ENCODE peak calls at places on chromosomes 11 and 22, in six cellular contexts. Z is Caco-2, H is BE2C, E is neural progenitor cell, C is GM12878, M is fibroblast of the aortic adventitia. N is an unnamed sample.

GRCh38 chr22:17980638-17981051 is 43.7 kb downstream of the MICAL3 start:
- DNase-seq in Z (peak), H (peak), E (peak), C (no peak), M (no peak), N (no peak)

GRCh38 chr11:3878036-3878584 is 22.6 kb downstream of the STIM1 start:
- DNase-seq in Z (no peak), H (no peak), E (no peak), C (no peak), M (no peak), N (no peak)

GRCh38 chr11:10752061-10752460 is 1.0 kb downstream of the CTR9 start:
- DNase-seq in Z (no peak), H (no peak), E (no peak), C (no peak), M (no peak), N (no peak)

GRCh38 chr11:68488623-68489022 is 28.1 kb downstream of the PPP6R3 start:
- DNase-seq in Z (no peak), H (no peak), E (no peak), C (no peak), M (no peak), N (no peak)

GRCh38 chr11:35187996-35188395 is 49.0 kb downstream of the CD44 start:
- DNase-seq in Z (no peak), H (no peak), E (no peak), C (no peak), M (no peak), N (no peak)

GRCh38 chr11:79198898-79199250 is 242.0 kb downstream of the TENM4 start:
- DNase-seq in Z (no peak), H (no peak), E (no peak), C (no peak), M (peak), N (no peak)

GRCh38 chr22:45882881-45883810 is 93.8 kb downstream of the WNT7B start:
- DNase-seq in Z (peak), H (no peak), E (no peak), C (no peak), M (no peak), N (no peak)

GRCh38 chr11:71064702-71065515 is 187.5 kb downstream of the SHANK2 start:
- DNase-seq in Z (no peak), H (no peak), E (no peak), C (no peak), M (no peak), N (no peak)

GRCh38 chr22:23053051-23053707 is 17.1 kb upstream of the GNAZ start:
- DNase-seq in Z (no peak), H (no peak), E (no peak), C (no peak), M (no peak), N (no peak)

GRCh38 chr11:4704054-4704789 is at the start of gene MMP26:
- DNase-seq in Z (no peak), H (no peak), E (peak), C (no peak), M (no peak), N (no peak)

GRCh38 chr11:46710821-46711269 is 8.2 kb upstream of the F2 start:
- DNase-seq in Z (no peak), H (no peak), E (no peak), C (no peak), M (peak), N (no peak)
- H3K4me3 ChIP-seq in Z (no peak), H (no peak), E (no peak), C (no peak), M (no peak), N (no peak)

GRCh38 chr11:47466201-47466600 is 17.3 kb upstream of the RAPSN start:
- DNase-seq in Z (no peak), H (no peak), E (no peak), C (no peak), M (peak), N (no peak)
- H3K4me3 ChIP-seq in Z (no peak), H (no peak), E (no peak), C (no peak), M (no peak), N (no peak)

GRCh38 chr22:19757985-19758895 is 2.3 kb upstream of the TBX1 start:
- DNase-seq in Z (no peak), H (no peak), E (peak), C (no peak), M (no peak), N (no peak)
- H3K4me3 ChIP-seq in Z (no peak), H (no peak), E (no peak), C (no peak), M (no peak), N (no peak)

GRCh38 chr11:44742470-44742869 is 15.7 kb downstream of the TSPAN18 start:
- DNase-seq in Z (no peak), H (no peak), E (no peak), C (no peak), M (no peak), N (no peak)

GRCh38 chr11:44738791-44739190 is 12.0 kb downstream of the TSPAN18 start:
- DNase-seq in Z (no peak), H (no peak), E (no peak), C (no peak), M (no peak), N (no peak)

GRCh38 chr11:44743326-44743725 is 16.6 kb downstream of the TSPAN18 start:
- DNase-seq in Z (peak), H (no peak), E (no peak), C (no peak), M (no peak), N (no peak)

GRCh38 chr11:44741976-44742375 is 15.2 kb downstream of the TSPAN18 start:
- DNase-seq in Z (no peak), H (no peak), E (no peak), C (no peak), M (no peak), N (no peak)

DNA sequence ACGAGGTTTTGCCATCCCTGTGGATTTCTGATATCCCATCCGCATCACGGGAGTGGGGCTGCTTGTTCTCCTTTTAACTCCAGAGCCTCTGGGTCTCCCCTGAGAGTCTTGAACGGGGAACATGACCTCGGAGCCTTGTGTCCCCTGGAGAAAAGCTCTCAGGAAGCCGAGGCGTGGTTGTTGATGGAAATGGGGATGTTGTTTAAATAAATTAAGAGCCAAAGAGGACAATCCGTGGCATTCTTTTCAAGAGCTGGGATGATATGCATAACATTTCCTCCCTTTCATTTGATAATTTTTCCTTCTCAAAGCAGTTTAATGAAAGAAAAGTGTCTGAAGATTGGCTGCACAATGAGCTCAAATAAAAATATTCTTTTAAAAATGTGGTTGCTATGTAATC is 14.2 kb downstream of the TSPAN18 start:
- DNase-seq in Z (no peak), H (no peak), E (no peak), C (no peak), M (no peak), N (no peak)
- H3K4me3 ChIP-seq in Z (no peak), H (no peak), E (no peak), C (no peak), M (no peak), N (no peak)

GRCh38 chr22:33493476-33494205 is 426.6 kb downstream of the LARGE1 start:
- DNase-seq in Z (no peak), H (no peak), E (no peak), C (no peak), M (no peak), N (no peak)

GRCh38 chr22:33487041-33487716 is 429.0 kb upstream of the SYN3 start:
- DNase-seq in Z (no peak), H (no peak), E (no peak), C (no peak), M (no peak), N (no peak)

GRCh38 chr22:33496112-33496511 is 424.2 kb downstream of the LARGE1 start:
- DNase-seq in Z (no peak), H (no peak), E (no peak), C (no peak), M (no peak), N (no peak)

DNA sequence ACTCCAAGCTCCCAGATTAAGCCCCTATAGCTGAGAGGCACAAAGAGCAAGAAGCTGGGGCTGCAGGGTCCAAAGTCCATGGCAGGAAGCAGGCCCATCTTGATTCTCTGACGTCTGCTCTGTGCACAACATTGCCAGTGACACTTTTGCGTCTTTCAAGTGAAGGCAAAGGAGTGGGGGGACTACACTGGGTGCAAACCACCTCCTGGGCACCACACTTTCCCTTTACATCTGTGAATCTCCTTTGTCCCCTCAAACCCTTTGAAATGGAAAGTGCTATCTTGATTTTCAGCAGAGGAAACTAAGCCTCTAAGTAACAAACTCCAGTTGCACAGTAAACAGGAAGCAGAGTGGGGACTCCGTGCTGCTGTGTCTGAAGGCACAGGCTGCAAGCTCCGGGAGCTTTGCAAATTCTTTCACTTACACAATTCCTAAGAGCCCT is 428.0 kb downstream of the LARGE1 start:
- DNase-seq in Z (peak), H (no peak), E (peak), C (no peak), M (no peak), N (no peak)
- H3K4me3 ChIP-seq in Z (no peak), H (no peak), E (no peak), C (no peak), M (no peak), N (no peak)

N was measured in LNCaP clone FGC.